ENCODE peak calls at places on chromosomes 16 and 17, in five cellular contexts. One of them, this sample, is unnamed.

GRCh38 chr16:7953360-7953759 is 620.7 kb downstream of the RBFOX1 start:
- DNase-seq in GM12878: no peak
- DNase-seq in SK-N-SH: no peak
- DNase-seq in HepG2: no peak
- DNase-seq in HCT116: no peak
- DNase-seq in this sample: no peak

GRCh38 chr16:4266372-4266771 is 6.5 kb downstream of the TFAP4 start:
- DNase-seq in HCT116: peak
- DNase-seq in HepG2: peak
- DNase-seq in SK-N-SH: peak
- DNase-seq in GM12878: no peak
- DNase-seq in this sample: no peak

GRCh38 chr17:64115043-64115698 is 14.8 kb downstream of the ERN1 start:
- DNase-seq in GM12878: no peak
- DNase-seq in SK-N-SH: no peak
- DNase-seq in HepG2: no peak
- DNase-seq in HCT116: no peak
- DNase-seq in this sample: no peak

GRCh38 chr16:6019490-6019991 is 921.9 kb upstream of the EEF2KMT start:
- DNase-seq in HepG2: no peak
- DNase-seq in SK-N-SH: peak
- DNase-seq in GM12878: no peak
- DNase-seq in HCT116: no peak
- DNase-seq in this sample: no peak

GRCh38 chr17:20010099-20010863 is 1.1 kb downstream of the SPECC1 start:
- DNase-seq in HCT116: peak
- DNase-seq in GM12878: no peak
- DNase-seq in HepG2: peak
- DNase-seq in SK-N-SH: peak
- DNase-seq in this sample: peak

GRCh38 chr17:82810644-82811430 is 29.0 kb downstream of the ZNF750 start:
- DNase-seq in HCT116: no peak
- DNase-seq in GM12878: no peak
- DNase-seq in SK-N-SH: no peak
- DNase-seq in HepG2: no peak
- DNase-seq in this sample: no peak

GRCh38 chr16:86258713-86259112 is 251.6 kb upstream of the FOXF1 start:
- DNase-seq in SK-N-SH: no peak
- DNase-seq in HepG2: no peak
- DNase-seq in GM12878: no peak
- DNase-seq in HCT116: no peak
- DNase-seq in this sample: no peak

GRCh38 chr17:299546-299945 is 53.1 kb downstream of the RPH3AL start:
- DNase-seq in HepG2: no peak
- DNase-seq in GM12878: no peak
- DNase-seq in SK-N-SH: peak
- DNase-seq in HCT116: no peak
- DNase-seq in this sample: no peak

GRCh38 chr17:11388061-11388460 is 147.0 kb downstream of the SHISA6 start:
- DNase-seq in HepG2: no peak
- DNase-seq in HCT116: no peak
- DNase-seq in SK-N-SH: no peak
- DNase-seq in GM12878: no peak
- DNase-seq in this sample: no peak

GRCh38 chr16:68563631-68564366 is 24.7 kb downstream of the ZFP90 start:
- DNase-seq in HepG2: no peak
- DNase-seq in GM12878: no peak
- DNase-seq in SK-N-SH: no peak
- DNase-seq in HCT116: no peak
- DNase-seq in this sample: no peak

GRCh38 chr16:82755570-82756282 is 129.0 kb downstream of the CDH13 start:
- DNase-seq in HCT116: no peak
- DNase-seq in GM12878: no peak
- DNase-seq in SK-N-SH: no peak
- DNase-seq in HepG2: no peak
- DNase-seq in this sample: peak

GRCh38 chr17:55693244-55694216 is 29.1 kb downstream of the TMEM100 start:
- DNase-seq in HepG2: no peak
- DNase-seq in HCT116: no peak
- DNase-seq in SK-N-SH: peak
- DNase-seq in GM12878: no peak
- DNase-seq in this sample: no peak
- TF ChIP-seq ZBTB33 in HepG2: no peak
- TF ChIP-seq ZBTB33 in HCT116: no peak
- TF ChIP-seq ZBTB33 in SK-N-SH: no peak
- TF ChIP-seq ZBTB33 in GM12878: no peak
- TF ChIP-seq ZBTB33 in this sample: no peak

DNA sequence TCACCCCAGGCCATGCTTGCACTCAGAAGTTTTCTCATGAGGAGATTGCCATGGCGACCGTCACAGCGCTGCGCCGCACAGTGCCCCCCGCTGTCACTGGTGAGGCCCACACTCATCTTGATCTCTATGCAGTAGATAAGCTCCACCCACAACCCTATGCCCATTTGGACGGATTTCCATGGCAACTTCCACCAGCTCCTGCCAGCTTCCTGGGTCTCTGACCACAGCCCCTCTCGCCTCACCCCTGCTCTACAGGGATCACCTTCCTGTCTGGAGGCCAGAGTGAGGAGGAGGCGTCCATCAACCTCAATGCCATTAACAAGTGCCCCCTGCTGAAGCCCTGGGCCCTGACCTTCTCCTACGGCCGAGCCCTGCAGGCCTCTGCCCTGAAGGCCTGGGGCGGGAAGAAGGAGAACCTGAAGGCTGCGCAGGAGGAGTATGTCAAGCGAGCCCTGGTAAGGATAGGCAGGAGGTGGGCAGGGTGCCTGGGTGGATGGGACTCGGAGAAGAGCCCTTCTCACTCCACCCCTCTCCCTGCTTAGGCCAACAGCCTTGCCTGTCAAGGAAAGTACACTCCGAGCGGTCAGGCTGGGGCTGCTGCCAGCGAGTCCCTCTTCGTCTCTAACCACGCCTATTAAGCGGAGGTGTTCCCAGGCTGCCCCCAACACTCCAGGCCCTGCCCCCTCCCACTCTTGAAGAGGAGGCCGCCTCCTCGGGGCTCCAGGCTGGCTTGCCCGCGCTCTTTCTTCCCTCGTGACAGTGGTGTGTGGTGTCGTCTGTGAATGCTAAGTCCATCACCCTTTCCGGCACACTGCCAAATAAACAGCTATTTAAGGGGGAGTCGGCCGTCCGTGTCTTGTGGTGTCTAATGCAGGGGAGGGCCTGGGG is 4.3 kb downstream of the ALDOA start:
- DNase-seq in GM12878: no peak
- DNase-seq in HepG2: no peak
- DNase-seq in SK-N-SH: peak
- DNase-seq in HCT116: no peak
- DNase-seq in this sample: no peak
- H3K4me3 ChIP-seq in GM12878: no peak
- H3K4me3 ChIP-seq in HepG2: peak
- H3K4me3 ChIP-seq in SK-N-SH: no peak
- H3K4me3 ChIP-seq in HCT116: no peak
- H3K4me3 ChIP-seq in this sample: peak

GRCh38 chr16:70695351-70696070 is 9.7 kb upstream of the MTSS2 start:
- DNase-seq in GM12878: no peak
- DNase-seq in HCT116: no peak
- DNase-seq in SK-N-SH: peak
- DNase-seq in HepG2: peak
- DNase-seq in this sample: peak

GRCh38 chr16:70693231-70693671 is 7.4 kb upstream of the MTSS2 start:
- DNase-seq in HepG2: no peak
- DNase-seq in GM12878: no peak
- DNase-seq in HCT116: no peak
- DNase-seq in SK-N-SH: no peak
- DNase-seq in this sample: no peak

GRCh38 chr16:70696368-70696767 is 10.5 kb upstream of the MTSS2 start:
- DNase-seq in HCT116: no peak
- DNase-seq in SK-N-SH: no peak
- DNase-seq in HepG2: no peak
- DNase-seq in GM12878: no peak
- DNase-seq in this sample: no peak

GRCh38 chr16:70694088-70694487 is 8.2 kb upstream of the MTSS2 start:
- DNase-seq in SK-N-SH: no peak
- DNase-seq in GM12878: no peak
- DNase-seq in HepG2: no peak
- DNase-seq in HCT116: no peak
- DNase-seq in this sample: no peak

GRCh38 chr16:70694517-70695218 is 8.8 kb upstream of the MTSS2 start:
- DNase-seq in HepG2: no peak
- DNase-seq in HCT116: no peak
- DNase-seq in SK-N-SH: peak
- DNase-seq in GM12878: no peak
- DNase-seq in this sample: peak
- TF ChIP-seq ZBTB33 in HepG2: no peak
- TF ChIP-seq ZBTB33 in HCT116: no peak
- TF ChIP-seq ZBTB33 in SK-N-SH: no peak
- TF ChIP-seq ZBTB33 in GM12878: no peak
- TF ChIP-seq ZBTB33 in this sample: no peak

DNA sequence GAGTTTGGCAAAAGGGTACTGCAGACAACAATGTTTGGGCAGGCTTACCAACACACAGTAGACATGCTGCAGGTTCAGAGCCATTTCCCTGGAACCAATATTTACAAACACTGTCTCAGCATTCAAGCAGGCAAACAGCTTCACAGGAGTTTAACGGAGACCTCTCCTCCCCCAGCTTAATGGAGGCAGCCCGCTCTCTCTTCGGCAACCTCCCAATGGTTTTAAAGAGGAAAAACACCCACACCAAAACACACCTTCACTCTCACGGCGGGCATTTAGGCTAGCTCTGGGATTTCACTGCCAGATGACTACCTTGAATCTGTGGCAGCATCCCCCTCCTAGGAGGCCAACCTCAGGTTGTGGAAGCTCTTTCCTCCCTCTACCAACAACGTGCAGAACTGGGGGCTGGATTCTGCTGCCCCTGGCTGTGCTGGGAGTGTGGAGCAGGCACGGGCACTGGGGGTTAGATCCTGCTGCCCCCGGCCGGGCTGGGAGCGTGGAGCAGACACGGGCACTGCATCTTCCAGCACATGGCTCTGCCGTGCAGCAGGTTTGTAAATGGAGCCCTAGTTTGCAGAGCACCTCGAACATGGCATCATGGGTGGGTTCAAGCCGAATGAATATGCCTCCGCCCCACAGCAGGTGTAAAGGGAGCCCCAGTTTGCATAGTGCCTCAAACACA is 86.5 kb downstream of the RBFOX3 start:
- DNase-seq in GM12878: no peak
- DNase-seq in HepG2: no peak
- DNase-seq in HCT116: no peak
- DNase-seq in SK-N-SH: no peak
- DNase-seq in this sample: no peak
- H3K4me3 ChIP-seq in GM12878: no peak
- H3K4me3 ChIP-seq in HepG2: no peak
- H3K4me3 ChIP-seq in HCT116: no peak
- H3K4me3 ChIP-seq in SK-N-SH: no peak
- H3K4me3 ChIP-seq in this sample: no peak

This sample was measured in K562.